ENCODE peak calls at places on chromosomes 4 and X, in seven cellular contexts. D is H1, T is HCT116, U is K562, N is GM12878, Z is SK-N-SH, J is HepG2. L is an unnamed sample.

GRCh38 chr4:14829795-14830194 is 172.5 kb upstream of the CPEB2 start:
- DNase-seq in N (no peak), U (no peak), Z (no peak), T (no peak), D (no peak), J (peak; percentile 39), L (no peak)

GRCh38 chrX:115642895-115643530 is 82.0 kb downstream of the PLS3 start:
- DNase-seq in U (peak; percentile 53), N (peak; percentile 23), Z (peak; percentile 48), D (no peak), T (peak; percentile 15), J (peak; percentile 6), L (peak; percentile 27)

GRCh38 chr4:84401669-84402068 is 97.4 kb downstream of the NKX6-1 start:
- DNase-seq in Z (no peak), N (no peak), D (no peak), T (peak; percentile 8), J (no peak), U (no peak), L (peak; percentile 9)

GRCh38 chr4:54556081-54556480 is 101.7 kb upstream of the KIT start:
- DNase-seq in Z (no peak), U (no peak), D (no peak), T (no peak), N (no peak), J (no peak), L (no peak)

GRCh38 chr4:56320293-56320692 is 67.0 kb downstream of the AASDH start:
- DNase-seq in D (no peak), N (no peak), T (no peak), Z (no peak), U (no peak), J (no peak), L (no peak)

GRCh38 chrX:74119016-74119910 is 184.7 kb upstream of the ZCCHC13 start:
- DNase-seq in D (no peak), N (no peak), Z (no peak), U (no peak), J (no peak), T (peak; percentile 24), L (no peak)

GRCh38 chr4:110610940-110611785 is 11.7 kb downstream of the PITX2 start:
- DNase-seq in U (no peak), D (no peak), Z (no peak), J (no peak), T (no peak), N (no peak), L (no peak)

GRCh38 chr4:21802406-21802805 is 146.2 kb downstream of the KCNIP4 start:
- DNase-seq in J (no peak), N (no peak), U (no peak), D (no peak), T (no peak), Z (no peak), L (no peak)

GRCh38 chrX:40863671-40864070 is 128.3 kb upstream of the MED14 start:
- DNase-seq in D (no peak), Z (no peak), U (no peak), N (no peak), T (no peak), J (no peak), L (no peak)

GRCh38 chrX:937391-937790 is 275.1 kb downstream of the CRLF2 start:
- DNase-seq in N (no peak), D (no peak), T (no peak), J (no peak), U (no peak), Z (no peak), L (no peak)

GRCh38 chr4:133968174-133968573 is 233.4 kb downstream of the PABPC4L start:
- DNase-seq in N (no peak), D (no peak), T (no peak), J (no peak), Z (no peak), U (no peak), L (no peak)

DNA sequence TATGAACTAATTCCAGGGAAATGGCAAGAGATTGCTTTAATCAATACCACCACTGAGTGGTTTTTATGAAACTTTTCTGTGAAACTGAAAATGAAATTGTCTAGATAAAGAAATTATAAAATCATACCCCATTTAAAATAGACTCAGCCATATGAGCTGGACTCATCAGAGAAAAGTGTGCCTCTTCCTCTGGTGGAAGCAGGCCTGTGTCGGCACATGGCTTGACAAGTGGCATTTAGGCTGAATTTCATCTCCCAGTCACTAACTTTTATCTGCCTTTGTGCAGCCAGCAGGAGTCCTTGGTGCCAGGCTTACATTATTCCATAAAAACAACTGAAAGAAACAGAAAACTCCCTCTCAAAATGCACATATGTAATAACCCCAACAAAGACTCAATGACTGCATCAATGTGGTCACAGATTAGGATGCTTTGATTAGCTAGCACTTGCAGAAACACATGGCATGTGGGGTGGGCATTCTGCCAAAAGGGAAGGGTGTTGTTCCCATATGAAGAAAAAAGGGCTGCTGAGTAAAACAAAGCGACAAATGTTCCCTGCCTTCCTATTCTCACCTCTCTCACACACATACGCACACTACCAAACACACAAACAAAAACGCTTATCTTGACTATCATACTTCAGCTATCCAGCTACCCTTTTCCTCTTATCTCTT is 232.3 kb downstream of the PABPC4L start:
- DNase-seq in T (no peak), N (no peak), J (no peak), U (peak; percentile 7), D (no peak), Z (peak; percentile 2), L (no peak)
- TF ChIP-seq JUND in T (no peak), N (no peak), J (no peak), U (no peak), D (no peak), Z (no peak), L (no peak)

GRCh38 chrX:46694549-46694948 is 64.4 kb downstream of the SLC9A7 start:
- DNase-seq in J (no peak), U (no peak), T (no peak), D (no peak), N (no peak), Z (no peak), L (no peak)

GRCh38 chrX:46687619-46688018 is 71.3 kb downstream of the SLC9A7 start:
- DNase-seq in J (no peak), Z (no peak), D (no peak), T (no peak), N (no peak), U (no peak), L (no peak)

GRCh38 chrX:46690818-46691217 is 68.1 kb downstream of the SLC9A7 start:
- DNase-seq in U (no peak), J (no peak), N (no peak), T (no peak), Z (no peak), D (no peak), L (no peak)

GRCh38 chrX:46698691-46699090 is 60.2 kb downstream of the SLC9A7 start:
- DNase-seq in Z (no peak), T (no peak), U (no peak), D (no peak), J (no peak), N (no peak), L (no peak)

GRCh38 chrX:46693149-46693548 is 65.8 kb downstream of the SLC9A7 start:
- DNase-seq in U (no peak), Z (no peak), N (peak; percentile 62), J (no peak), D (no peak), T (no peak), L (no peak)
- TF ChIP-seq JUND in U (no peak), Z (no peak), N (no peak), J (no peak), D (no peak), T (no peak), L (no peak)

GRCh38 chr4:24984602-24985532 is 45.9 kb downstream of the LGI2 start:
- DNase-seq in Z (no peak), N (no peak), U (no peak), D (no peak), T (no peak), J (no peak), L (no peak)

GRCh38 chr4:24980064-24980690 is 50.6 kb downstream of the LGI2 start:
- DNase-seq in N (peak; percentile 19), U (peak; percentile 65), J (peak; percentile 33), Z (peak; percentile 53), D (peak; percentile 67), T (peak; percentile 61), L (peak; percentile 13)

GRCh38 chr4:24975505-24975904 is 55.2 kb downstream of the LGI2 start:
- DNase-seq in N (no peak), J (no peak), D (no peak), Z (no peak), U (no peak), T (no peak), L (no peak)

GRCh38 chr4:24978291-24979072 is 52.3 kb downstream of the LGI2 start:
- DNase-seq in D (no peak), N (no peak), Z (no peak), T (no peak), U (no peak), J (no peak), L (no peak)

GRCh38 chr4:24979554-24979953 is 51.2 kb downstream of the LGI2 start:
- DNase-seq in J (no peak), U (no peak), Z (no peak), T (no peak), N (no peak), D (no peak), L (no peak)
- TF ChIP-seq JUND in J (no peak), U (no peak), Z (no peak), T (no peak), N (no peak), D (no peak), L (no peak)

DNA sequence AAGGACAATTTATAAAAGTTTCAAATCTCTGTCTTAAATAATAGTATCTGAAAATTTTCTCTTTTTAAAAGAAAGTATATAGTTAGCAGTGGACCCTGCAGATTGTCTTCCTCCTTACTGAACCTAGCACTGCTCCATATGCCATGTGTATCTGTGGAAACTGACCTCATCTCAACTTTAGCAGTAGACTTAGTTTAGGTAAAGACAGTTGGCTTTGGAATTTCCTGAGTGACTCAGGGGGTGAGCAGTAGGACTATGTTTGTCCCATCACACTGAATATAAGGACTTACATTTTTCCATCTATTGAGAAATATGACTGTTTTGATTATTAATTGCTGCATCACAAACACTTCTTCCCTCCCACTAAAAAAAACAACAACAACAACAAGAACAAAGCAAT is 1658.1 kb downstream of the STIM2 start:
- DNase-seq in Z (no peak), D (no peak), U (no peak), T (no peak), N (no peak), J (no peak), L (no peak)
- TF ChIP-seq JUND in Z (no peak), D (no peak), U (no peak), T (no peak), N (no peak), J (no peak), L (no peak)

GRCh38 chrX:39772057-39772832 is 325.5 kb downstream of the BCOR start:
- DNase-seq in D (no peak), Z (no peak), J (peak; percentile 81), N (no peak), U (peak; percentile 56), T (no peak), L (no peak)
- TF ChIP-seq JUND in D (no peak), Z (no peak), J (no peak), N (no peak), U (no peak), T (no peak), L (no peak)

DNA sequence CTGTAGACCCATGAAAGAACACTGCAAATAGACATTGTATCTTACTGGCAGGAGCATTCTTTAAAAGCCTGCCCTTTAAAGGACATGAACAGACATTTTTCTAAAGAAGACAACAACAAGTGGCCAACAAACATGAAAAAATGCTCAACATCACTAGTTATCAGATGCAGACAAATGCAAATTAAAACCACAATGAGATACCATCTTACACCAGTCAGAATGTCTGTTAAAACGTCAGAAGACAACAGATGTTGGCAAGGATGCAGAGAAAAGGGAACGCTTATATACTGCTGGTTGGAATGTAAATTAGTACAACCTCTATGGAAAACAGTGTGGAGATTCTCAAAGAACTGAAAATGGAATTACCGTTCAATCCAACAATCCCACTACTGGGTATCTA is 77.2 kb downstream of the ATP10D start:
- DNase-seq in D (no peak), U (no peak), Z (no peak), N (no peak), J (no peak), T (no peak), L (no peak)
- TF ChIP-seq JUND in D (no peak), U (no peak), Z (peak; percentile 51), N (no peak), J (no peak), T (no peak), L (no peak)

L was measured in T47D.